ENCODE peak calls at places on chromosomes 3 and 15, in four cellular contexts. N, Q, L and W are unnamed samples.

GRCh38 chr15:64010719-64011118 is 35.6 kb downstream of the DAPK2 start:
- DNase-seq in N (no peak), Q (peak; percentile 56), L (peak; percentile 96), W (peak; percentile 69)

GRCh38 chr15:64991536-64992135 is 1.9 kb upstream of the SPG21 start:
- DNase-seq in N (no peak), Q (no peak), L (no peak), W (no peak)

GRCh38 chr3:72678380-72678779 is 169.9 kb downstream of the SHQ1 start:
- DNase-seq in N (no peak), Q (no peak), L (no peak), W (no peak)

GRCh38 chr3:115279939-115280338 is 132.9 kb upstream of the ZBTB20 start:
- DNase-seq in N (no peak), Q (no peak), L (no peak), W (no peak)

GRCh38 chr3:7934362-7934761 is 567.3 kb upstream of the LMCD1 start:
- DNase-seq in N (no peak), Q (no peak), L (no peak), W (no peak)

GRCh38 chr3:16478516-16478915 is 35.0 kb downstream of the RFTN1 start:
- DNase-seq in N (no peak), Q (no peak), L (no peak), W (no peak)

GRCh38 chr3:67382551-67382950 is 271.9 kb downstream of the SUCLG2 start:
- DNase-seq in N (no peak), Q (no peak), L (no peak), W (no peak)

GRCh38 chr15:72117448-72117697 is 577 bp downstream of the MYO9A start:
- DNase-seq in N (peak; percentile 32), Q (peak; percentile 52), L (no peak), W (peak; percentile 40)

GRCh38 chr15:70192041-70192440 is 94.3 kb upstream of the TLE3 start:
- DNase-seq in N (no peak), Q (no peak), L (no peak), W (no peak)
- TF ChIP-seq REST in N (no peak), Q (no peak), L (no peak), W (no peak)

GRCh38 chr3:157713101-157713500 is 209.9 kb upstream of the VEPH1 start:
- DNase-seq in N (no peak), Q (no peak), L (no peak), W (no peak)

GRCh38 chr3:157718835-157719234 is 215.6 kb upstream of the VEPH1 start:
- DNase-seq in N (no peak), Q (peak; percentile 17), L (no peak), W (no peak)
- TF ChIP-seq ZNF274 in N (no peak), Q (no peak), L (no peak), W (no peak)

GRCh38 chr3:172065967-172066762 is 26.8 kb downstream of the FNDC3B start:
- DNase-seq in N (peak; percentile 81), Q (no peak), L (peak; percentile 21), W (no peak)
- TF ChIP-seq REST in N (peak; percentile 39), Q (no peak), L (no peak), W (no peak)

DNA sequence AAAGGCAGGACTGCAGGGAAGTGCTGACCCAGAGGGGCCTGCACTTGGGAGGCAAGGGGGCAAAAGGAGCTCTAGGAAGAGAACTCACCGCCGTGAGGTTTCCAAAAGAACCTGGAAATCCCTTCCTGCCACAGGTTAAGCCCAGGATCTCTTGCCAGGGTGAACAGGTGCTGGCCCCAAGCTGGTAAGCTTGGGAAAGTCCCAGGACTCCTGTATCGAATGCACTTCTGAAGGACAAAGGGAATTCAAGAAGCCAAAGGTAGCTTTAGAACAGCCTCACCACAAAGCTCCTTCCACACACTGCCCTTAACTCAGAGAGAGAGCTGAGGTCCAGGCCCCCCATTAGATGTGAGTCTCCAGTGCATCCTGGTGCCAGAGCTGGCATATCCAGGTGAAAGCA is 11.9 kb upstream of the SKIC8 start:
- DNase-seq in N (no peak), Q (no peak), L (no peak), W (no peak)
- TF ChIP-seq ZNF274 in N (no peak), Q (no peak), L (no peak), W (no peak)

DNA sequence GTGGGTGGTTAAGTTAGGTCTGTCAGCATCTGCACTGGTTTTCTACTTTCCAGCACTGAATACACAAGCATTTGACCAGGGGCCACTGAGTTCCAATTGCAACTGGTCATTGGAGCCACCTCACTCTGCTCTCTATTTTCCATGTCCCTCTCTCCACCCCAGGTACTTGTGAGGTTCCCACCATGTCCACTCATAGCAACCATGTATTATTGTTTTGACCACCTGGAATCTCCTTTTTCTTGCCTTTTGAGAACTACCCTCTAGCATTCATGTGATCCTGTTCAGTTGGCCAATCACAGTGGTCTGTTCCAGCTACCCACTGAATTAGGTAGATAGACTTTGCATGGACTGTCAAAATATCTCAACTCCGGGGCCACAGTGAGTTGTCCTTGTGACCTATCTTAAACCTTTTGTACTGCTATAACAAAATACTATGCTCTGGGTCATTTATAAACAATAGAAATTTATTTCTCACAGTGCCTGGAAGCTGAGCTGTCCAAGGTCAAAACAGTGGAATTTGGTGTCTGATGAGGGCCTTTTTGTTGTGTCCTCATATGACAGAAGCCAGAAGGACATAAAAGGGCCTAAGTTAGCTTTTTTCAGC is 20.2 kb upstream of the TM4SF18 start:
- DNase-seq in N (peak; percentile 75), Q (no peak), L (no peak), W (no peak)
- TF ChIP-seq REST in N (peak; percentile 68), Q (no peak), L (no peak), W (no peak)